ENCODE peak calls at places on chromosome 4, in four cellular contexts. P, Y, C and R are unnamed samples.

GRCh38 chr4:111879539-111879938 is 265.7 kb upstream of the FAM241A start:
- DNase-seq in Y (no peak), P (no peak), C (no peak), R (no peak)

GRCh38 chr4:133112641-133113040 is 36.5 kb upstream of the PCDH10 start:
- DNase-seq in Y (no peak), P (no peak), C (no peak), R (no peak)

GRCh38 chr4:72525938-72526337 is 43.1 kb downstream of the ADAMTS3 start:
- DNase-seq in C (no peak), P (no peak), Y (no peak), R (no peak)

GRCh38 chr4:73848183-73848777 is 4.8 kb upstream of the PF4V1 start:
- DNase-seq in Y (no peak), C (no peak), P (no peak), R (no peak)

GRCh38 chr4:161581262-161581661 is 582.5 kb downstream of the FSTL5 start:
- DNase-seq in C (no peak), P (peak), Y (peak), R (no peak)

GRCh38 chr4:122815248-122815647 is 11.4 kb upstream of the FGF2 start:
- DNase-seq in C (no peak), Y (no peak), P (no peak), R (no peak)

GRCh38 chr4:26782830-26783202 is 77.8 kb upstream of the STIM2 start:
- DNase-seq in P (no peak), Y (no peak), C (no peak), R (no peak)

GRCh38 chr4:174255790-174256189 is 27.7 kb downstream of the FBXO8 start:
- DNase-seq in C (no peak), Y (peak), P (no peak), R (no peak)

GRCh38 chr4:3417448-3417847 is 24.3 kb upstream of the HGFAC start:
- DNase-seq in P (no peak), C (no peak), Y (no peak), R (no peak)

GRCh38 chr4:159144112-159144694 is 41.3 kb downstream of the RAPGEF2 start:
- DNase-seq in C (no peak), P (no peak), Y (no peak), R (no peak)

GRCh38 chr4:94455081-94455480 is 3.3 kb downstream of the PDLIM5 start:
- DNase-seq in Y (peak), C (no peak), P (peak), R (no peak)

GRCh38 chr4:169051936-169052335 is 41.9 kb upstream of the CBR4 start:
- DNase-seq in C (no peak), Y (no peak), P (no peak), R (no peak)

GRCh38 chr4:2936773-2937145 is 26.4 kb downstream of the NOP14 start:
- DNase-seq in Y (no peak), C (peak), P (peak), R (no peak)

GRCh38 chr4:67674098-67674497 is 26.9 kb downstream of the UBA6 start:
- DNase-seq in P (no peak), Y (no peak), C (no peak), R (no peak)

GRCh38 chr4:126807132-126807531 is 825.6 kb upstream of the INTU start:
- DNase-seq in Y (no peak), P (no peak), C (no peak), R (no peak)

GRCh38 chr4:153509724-153510123 is 43.6 kb downstream of the TMEM131L start:
- DNase-seq in P (no peak), Y (no peak), C (no peak), R (no peak)

GRCh38 chr4:663438-664428 is 10.3 kb downstream of the ATP5ME start:
- DNase-seq in C (peak), P (no peak), Y (peak), R (no peak)

GRCh38 chr4:83810428-83810827 is 274.5 kb downstream of the GPAT3 start:
- DNase-seq in C (no peak), Y (no peak), P (no peak), R (no peak)

GRCh38 chr4:8319731-8320385 is 50.3 kb downstream of the HTRA3 start:
- DNase-seq in Y (no peak), P (peak), C (peak), R (no peak)